ENCODE peak calls at places on chromosomes 7 and 10, in nine cellular contexts. R is heart left ventricle, E is right atrium auricular region, I is thoracic aorta, F is Peyer's patch, T is IMR-90, X is GM23248, J is pancreas, A is A549. U is an unnamed sample.

GRCh38 chr10:89520711-89521110 is 14.7 kb downstream of the SLC16A12 start:
- DNase-seq in T (no peak), I (no peak), A (no peak), F (no peak), X (no peak), R (no peak), E (no peak), J (no peak), U (no peak)

GRCh38 chr10:125105856-125106255 is 54.5 kb downstream of the CTBP2 start:
- DNase-seq in T (no peak), F (peak; percentile 28), R (no peak), E (no peak), A (no peak), I (no peak), J (no peak), X (no peak), U (no peak)

GRCh38 chr10:8615118-8615517 is 560.6 kb downstream of the GATA3 start:
- DNase-seq in I (no peak), F (no peak), X (no peak), T (no peak), E (no peak), A (no peak), R (no peak), J (no peak), U (no peak)

GRCh38 chr7:151086802-151087246 is 549 bp downstream of the AGAP3 start:
- DNase-seq in X (peak; percentile 76), R (no peak), I (no peak), J (peak; percentile 61), T (no peak), A (no peak), E (no peak), F (no peak), U (peak; percentile 55)

GRCh38 chr10:58266826-58267712 is 625 bp downstream of the IPMK start:
- DNase-seq in X (peak; percentile 70), T (peak; percentile 59), I (peak; percentile 7), R (peak; percentile 56), F (peak; percentile 76), E (peak; percentile 69), J (peak; percentile 60), A (no peak), U (peak; percentile 74)

GRCh38 chr7:132228240-132228639 is 348.0 kb downstream of the PLXNA4 start:
- DNase-seq in E (no peak), I (no peak), J (no peak), X (no peak), R (no peak), A (no peak), T (no peak), F (no peak), U (no peak)

GRCh38 chr10:51291961-51292360 is 217.7 kb downstream of the PRKG1 start:
- DNase-seq in I (no peak), J (no peak), T (no peak), A (no peak), F (no peak), E (no peak), X (no peak), R (no peak), U (no peak)

GRCh38 chr10:124025152-124025551 is 68.2 kb downstream of the CHST15 start:
- DNase-seq in J (no peak), A (no peak), I (no peak), E (no peak), T (no peak), X (no peak), R (no peak), F (no peak), U (no peak)

DNA sequence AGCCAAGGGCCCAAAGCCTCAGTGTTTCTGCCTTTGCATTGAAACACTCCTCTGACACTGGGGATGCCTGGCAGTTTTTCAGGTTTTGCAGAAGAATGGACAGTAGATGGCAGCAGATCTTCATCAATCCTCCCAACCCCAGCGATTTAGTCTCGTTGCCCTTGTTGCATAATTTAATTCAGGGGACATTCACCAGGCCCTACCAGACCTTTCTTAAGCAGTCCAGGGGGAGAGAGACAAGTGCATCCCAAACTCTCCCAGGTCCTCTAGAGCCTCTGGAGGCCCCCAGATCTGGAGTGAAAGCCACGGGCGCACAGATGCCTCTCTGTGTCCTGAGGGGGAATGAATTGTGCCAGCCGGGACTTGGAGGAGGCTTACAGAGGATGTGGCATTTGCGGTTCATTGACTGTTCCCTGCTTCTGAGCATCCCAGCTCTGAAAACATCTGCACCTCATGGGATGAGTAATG is 29.6 kb downstream of the MINDY4 start:
- DNase-seq in X (peak; percentile 93), J (no peak), R (peak; percentile 74), T (peak; percentile 81), E (peak; percentile 82), I (no peak), F (no peak), A (peak; percentile 79), U (peak; percentile 80)
- H3K4me1 ChIP-seq in X (peaks cover 60% of the 10 kb centered on the region), J (peaks cover 4% of the 10 kb centered on the region), R (peaks cover 74% of the 10 kb centered on the region), T (peaks cover 48% of the 10 kb centered on the region), E (peaks cover 81% of the 10 kb centered on the region), I (peaks cover 52% of the 10 kb centered on the region), F (peaks cover 4% of the 10 kb centered on the region), A (peaks cover 19% of the 10 kb centered on the region), U (peaks cover 18% of the 10 kb centered on the region)

DNA sequence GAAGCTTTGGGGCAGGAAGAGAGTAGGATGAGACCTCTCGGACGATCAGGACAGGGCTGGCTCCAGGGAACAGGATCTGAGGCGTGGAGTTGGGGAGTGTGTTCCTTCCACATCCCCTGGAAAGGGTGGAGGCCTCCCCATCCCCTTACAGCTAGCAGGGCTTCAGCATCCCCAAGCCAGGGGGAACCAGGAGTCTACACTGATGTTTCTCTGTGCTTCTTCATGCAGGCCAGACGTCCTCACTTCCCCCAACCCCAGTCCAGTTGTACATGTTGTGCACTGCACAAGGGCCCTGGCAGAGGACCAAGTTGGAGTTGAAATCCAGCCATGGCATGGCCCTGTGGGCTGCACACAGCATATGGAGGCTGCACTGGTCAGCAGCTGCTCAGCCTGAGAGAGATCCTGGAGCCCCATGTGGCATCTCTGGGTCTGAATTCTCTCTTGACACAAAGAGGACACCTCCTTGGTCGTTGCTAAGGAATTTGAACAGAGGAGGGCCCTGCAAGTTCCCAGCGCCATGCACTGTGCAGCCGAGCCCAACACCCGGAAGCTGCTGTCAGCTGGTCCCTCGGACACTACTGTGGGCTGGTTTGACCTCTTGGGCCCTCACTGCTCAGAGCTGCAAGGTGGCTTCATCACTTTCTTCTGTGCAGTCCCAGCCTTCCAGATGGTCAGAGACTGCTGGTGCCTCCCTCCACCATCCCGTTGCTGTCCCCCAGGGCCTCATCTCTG is 181.1 kb downstream of the DNAJB6 start:
- DNase-seq in E (peak; percentile 50), A (no peak), I (no peak), F (peak; percentile 22), T (no peak), R (no peak), X (no peak), J (no peak), U (no peak)
- H3K9me3 ChIP-seq in E (no peaks in the 10 kb centered on the region), A (no peaks in the 10 kb centered on the region), I (no peaks in the 10 kb centered on the region), F (no peaks in the 10 kb centered on the region), T (peaks cover 39% of the 10 kb centered on the region), R (no peaks in the 10 kb centered on the region), X (no peaks in the 10 kb centered on the region), J (no peaks in the 10 kb centered on the region), U (no peaks in the 10 kb centered on the region)

GRCh38 chr7:121083790-121084251 is 95.3 kb downstream of the CPED1 start:
- DNase-seq in J (no peak), R (no peak), T (peak; percentile 51), A (no peak), I (no peak), F (no peak), E (no peak), X (peak; percentile 57), U (no peak)

GRCh38 chr7:121084748-121085336 is 96.3 kb downstream of the CPED1 start:
- DNase-seq in T (peak; percentile 96), R (no peak), F (no peak), A (no peak), E (no peak), J (no peak), X (peak; percentile 91), I (no peak), U (no peak)

GRCh38 chr7:121084256-121084655 is 95.7 kb downstream of the CPED1 start:
- DNase-seq in X (peak; percentile 48), J (no peak), T (peak; percentile 44), E (no peak), F (no peak), I (no peak), R (no peak), A (no peak), U (no peak)

GRCh38 chr7:121082400-121083101 is 94.0 kb downstream of the CPED1 start:
- DNase-seq in E (no peak), R (no peak), F (no peak), X (no peak), I (no peak), J (no peak), T (no peak), A (no peak), U (no peak)

DNA sequence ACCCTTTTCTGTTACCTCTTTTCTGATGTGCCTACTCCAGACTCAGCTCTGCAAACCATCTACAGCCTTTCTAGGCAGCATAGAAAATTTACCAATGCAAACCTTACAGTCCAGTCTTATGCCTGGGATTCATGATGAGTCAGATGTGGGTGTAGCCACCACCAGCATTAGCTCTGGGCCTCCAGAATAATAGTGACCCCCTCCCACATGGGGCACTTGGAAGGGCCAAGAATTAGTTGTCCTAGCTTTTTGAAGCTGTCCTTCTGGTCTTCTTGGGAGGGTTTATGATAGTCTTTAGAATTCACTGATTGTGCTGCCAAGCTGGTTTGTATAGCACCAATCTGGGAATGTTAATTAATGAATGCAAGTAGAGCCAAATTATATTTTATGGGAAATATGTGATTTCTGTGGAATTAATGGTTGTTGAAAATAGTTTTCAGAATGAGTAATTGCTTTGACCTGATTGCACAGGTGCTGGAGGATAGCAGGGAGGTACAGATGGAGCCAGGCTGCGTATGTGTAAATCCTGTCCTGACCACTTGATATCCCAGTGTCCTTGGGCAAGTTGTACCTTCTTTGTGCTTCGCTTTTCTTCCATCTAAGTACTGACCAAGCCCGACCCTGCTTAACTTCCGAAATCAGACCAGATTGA is 94.8 kb downstream of the CPED1 start:
- DNase-seq in R (no peak), T (peak; percentile 84), A (no peak), X (peak; percentile 87), E (no peak), I (no peak), F (no peak), J (no peak), U (no peak)
- H3K4me1 ChIP-seq in R (peaks cover 52% of the 10 kb centered on the region), T (peaks cover 23% of the 10 kb centered on the region), A (peaks cover 9% of the 10 kb centered on the region), X (peaks cover 69% of the 10 kb centered on the region), E (peaks cover 23% of the 10 kb centered on the region), I (peaks cover 36% of the 10 kb centered on the region), F (no peaks in the 10 kb centered on the region), J (no peaks in the 10 kb centered on the region), U (no peaks in the 10 kb centered on the region)

GRCh38 chr7:157785486-157786186 is 448.8 kb downstream of the DNAJB6 start:
- DNase-seq in F (peak; percentile 26), E (no peak), A (no peak), X (no peak), J (no peak), I (no peak), T (no peak), R (no peak), U (no peak)

GRCh38 chr7:157784114-157784835 is 447.5 kb downstream of the DNAJB6 start:
- DNase-seq in A (no peak), E (no peak), F (peak; percentile 26), J (no peak), X (no peak), R (no peak), T (no peak), I (no peak), U (no peak)

GRCh38 chr7:157786375-157787274 is 449.8 kb downstream of the DNAJB6 start:
- DNase-seq in A (no peak), R (no peak), F (no peak), E (no peak), T (no peak), J (no peak), X (no peak), I (no peak), U (no peak)

GRCh38 chr7:157787275-157787701 is 450.5 kb downstream of the DNAJB6 start:
- DNase-seq in J (no peak), R (no peak), A (no peak), X (no peak), E (no peak), F (no peak), T (no peak), I (no peak), U (no peak)

GRCh38 chr7:157785021-157785441 is 448.2 kb downstream of the DNAJB6 start:
- DNase-seq in E (no peak), R (no peak), X (no peak), F (no peak), A (no peak), I (no peak), T (no peak), J (no peak), U (no peak)
- H3K9me3 ChIP-seq in E (no peaks in the 10 kb centered on the region), R (no peaks in the 10 kb centered on the region), X (no peaks in the 10 kb centered on the region), F (no peaks in the 10 kb centered on the region), A (no peaks in the 10 kb centered on the region), I (no peaks in the 10 kb centered on the region), T (peaks cover 65% of the 10 kb centered on the region), J (no peaks in the 10 kb centered on the region), U (no peaks in the 10 kb centered on the region)